ENCODE peak calls at places on chromosomes 7 and 10, in nine cellular contexts. One of them, this sample, is unnamed.

GRCh38 chr10:60733189-60733815 is 45.0 kb upstream of the CDK1 start:
- DNase-seq in esophagus muscularis mucosa: no peak
- DNase-seq in HCT116: peak
- DNase-seq in tibial nerve: no peak
- DNase-seq in ovary: peak
- DNase-seq in heart left ventricle: peak
- DNase-seq in body of pancreas: peak
- DNase-seq in lower leg skin: peak
- DNase-seq in vagina: no peak
- DNase-seq in this sample: peak

GRCh38 chr7:94898340-94898739 is 9.1 kb upstream of the PPP1R9A start:
- DNase-seq in body of pancreas: no peak
- DNase-seq in tibial nerve: no peak
- DNase-seq in HCT116: no peak
- DNase-seq in esophagus muscularis mucosa: no peak
- DNase-seq in vagina: no peak
- DNase-seq in ovary: no peak
- DNase-seq in lower leg skin: no peak
- DNase-seq in heart left ventricle: no peak
- DNase-seq in this sample: no peak

GRCh38 chr7:711967-712600 is 14.4 kb upstream of the DNAAF5 start:
- DNase-seq in esophagus muscularis mucosa: no peak
- DNase-seq in heart left ventricle: no peak
- DNase-seq in vagina: no peak
- DNase-seq in HCT116: no peak
- DNase-seq in body of pancreas: no peak
- DNase-seq in tibial nerve: no peak
- DNase-seq in ovary: no peak
- DNase-seq in lower leg skin: peak
- DNase-seq in this sample: no peak

GRCh38 chr7:35617076-35617475 is 77.9 kb downstream of the HERPUD2 start:
- DNase-seq in esophagus muscularis mucosa: no peak
- DNase-seq in body of pancreas: no peak
- DNase-seq in tibial nerve: no peak
- DNase-seq in ovary: no peak
- DNase-seq in heart left ventricle: no peak
- DNase-seq in HCT116: no peak
- DNase-seq in vagina: no peak
- DNase-seq in lower leg skin: no peak
- DNase-seq in this sample: no peak

GRCh38 chr7:92782236-92782635 is 54.1 kb downstream of the CDK6 start:
- DNase-seq in HCT116: no peak
- DNase-seq in vagina: no peak
- DNase-seq in tibial nerve: no peak
- DNase-seq in body of pancreas: no peak
- DNase-seq in ovary: no peak
- DNase-seq in heart left ventricle: no peak
- DNase-seq in esophagus muscularis mucosa: no peak
- DNase-seq in lower leg skin: no peak
- DNase-seq in this sample: no peak

GRCh38 chr10:88670497-88670896 is 6.3 kb downstream of the LIPF start:
- DNase-seq in vagina: no peak
- DNase-seq in HCT116: no peak
- DNase-seq in ovary: no peak
- DNase-seq in esophagus muscularis mucosa: no peak
- DNase-seq in heart left ventricle: no peak
- DNase-seq in tibial nerve: no peak
- DNase-seq in body of pancreas: no peak
- DNase-seq in lower leg skin: no peak
- DNase-seq in this sample: no peak

GRCh38 chr7:105819559-105819958 is 56.8 kb downstream of the ATXN7L1 start:
- DNase-seq in body of pancreas: no peak
- DNase-seq in vagina: no peak
- DNase-seq in tibial nerve: no peak
- DNase-seq in esophagus muscularis mucosa: no peak
- DNase-seq in lower leg skin: no peak
- DNase-seq in ovary: no peak
- DNase-seq in heart left ventricle: no peak
- DNase-seq in HCT116: no peak
- DNase-seq in this sample: no peak

GRCh38 chr7:131072505-131073091 is 255.1 kb upstream of the MKLN1 start:
- DNase-seq in tibial nerve: no peak
- DNase-seq in vagina: no peak
- DNase-seq in body of pancreas: no peak
- DNase-seq in esophagus muscularis mucosa: no peak
- DNase-seq in lower leg skin: no peak
- DNase-seq in ovary: no peak
- DNase-seq in heart left ventricle: no peak
- DNase-seq in HCT116: no peak
- DNase-seq in this sample: no peak

GRCh38 chr10:133282846-133283390 is 6.2 kb upstream of the ADAM8 start:
- DNase-seq in tibial nerve: no peak
- DNase-seq in heart left ventricle: no peak
- DNase-seq in esophagus muscularis mucosa: no peak
- DNase-seq in body of pancreas: no peak
- DNase-seq in lower leg skin: no peak
- DNase-seq in HCT116: no peak
- DNase-seq in vagina: no peak
- DNase-seq in ovary: no peak
- DNase-seq in this sample: no peak

GRCh38 chr7:150948791-150949251 is 29.3 kb downstream of the KCNH2 start:
- DNase-seq in vagina: no peak
- DNase-seq in esophagus muscularis mucosa: no peak
- DNase-seq in HCT116: no peak
- DNase-seq in tibial nerve: no peak
- DNase-seq in body of pancreas: no peak
- DNase-seq in lower leg skin: peak
- DNase-seq in ovary: no peak
- DNase-seq in heart left ventricle: peak
- DNase-seq in this sample: no peak

DNA sequence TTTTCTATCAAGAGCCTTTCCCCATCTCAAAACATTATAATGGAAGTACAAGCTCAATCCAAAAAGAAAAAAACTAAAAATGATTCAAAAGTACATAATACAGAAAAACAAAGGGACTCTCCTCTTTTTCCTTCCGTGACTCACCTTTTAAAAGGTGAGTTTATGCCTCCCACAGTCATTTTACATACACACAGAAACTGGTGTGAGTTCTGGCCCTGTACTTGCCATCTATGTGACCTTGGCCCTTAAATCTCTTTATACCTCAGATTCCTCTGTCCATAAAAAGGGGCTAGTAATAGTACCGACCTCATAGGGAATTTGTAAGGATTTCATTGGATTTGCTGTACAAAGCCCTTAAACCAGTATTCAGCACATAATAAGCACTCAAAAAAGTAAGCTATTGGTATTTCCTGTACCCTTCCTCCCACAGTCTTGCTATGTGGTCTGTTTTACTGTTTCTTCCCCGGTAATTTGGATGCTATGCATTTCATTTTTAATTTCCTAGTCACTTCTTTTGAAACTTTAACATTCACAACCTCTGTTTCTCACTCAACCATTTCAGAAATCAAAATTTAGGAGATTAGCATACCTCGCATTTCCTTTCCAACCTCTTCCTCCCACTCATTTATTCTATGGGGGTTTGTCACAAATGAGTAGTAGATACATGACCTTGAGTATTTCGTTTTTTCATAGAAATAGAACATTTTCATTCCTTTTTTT is 39.0 kb downstream of the STK17A start:
- DNase-seq in tibial nerve: no peak
- DNase-seq in vagina: no peak
- DNase-seq in ovary: no peak
- DNase-seq in heart left ventricle: no peak
- DNase-seq in esophagus muscularis mucosa: no peak
- DNase-seq in lower leg skin: no peak
- DNase-seq in HCT116: no peak
- DNase-seq in body of pancreas: no peak
- DNase-seq in this sample: no peak
- TF ChIP-seq POLR2A in tibial nerve: no peak
- TF ChIP-seq POLR2A in vagina: no peak
- TF ChIP-seq POLR2A in ovary: no peak
- TF ChIP-seq POLR2A in heart left ventricle: no peak
- TF ChIP-seq POLR2A in esophagus muscularis mucosa: no peak
- TF ChIP-seq POLR2A in lower leg skin: no peak
- TF ChIP-seq POLR2A in HCT116: no peak
- TF ChIP-seq POLR2A in body of pancreas: no peak
- TF ChIP-seq POLR2A in this sample: no peak

DNA sequence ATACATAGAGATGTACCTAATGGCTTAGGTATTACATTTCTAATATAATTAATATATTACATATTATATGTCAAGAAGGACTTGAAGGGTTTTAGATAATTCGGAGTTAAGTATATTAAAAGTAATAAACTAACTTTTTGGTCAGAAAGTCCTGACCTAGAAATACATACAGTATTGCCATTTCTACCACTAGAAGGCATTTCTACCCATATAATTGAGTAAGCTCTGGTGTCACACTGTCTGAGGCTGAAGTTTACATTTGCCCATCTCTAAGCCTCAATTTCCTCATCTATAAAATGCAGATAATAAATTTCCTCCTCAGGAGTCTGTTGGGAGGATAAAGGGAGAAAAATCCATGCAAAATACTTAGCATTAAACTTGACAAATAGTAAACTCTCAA is 7.1 kb downstream of the FKBP14 start:
- DNase-seq in heart left ventricle: no peak
- DNase-seq in vagina: no peak
- DNase-seq in tibial nerve: no peak
- DNase-seq in HCT116: no peak
- DNase-seq in body of pancreas: no peak
- DNase-seq in ovary: no peak
- DNase-seq in esophagus muscularis mucosa: no peak
- DNase-seq in lower leg skin: no peak
- DNase-seq in this sample: no peak
- TF ChIP-seq CTCF in heart left ventricle: no peak
- TF ChIP-seq CTCF in vagina: no peak
- TF ChIP-seq CTCF in tibial nerve: no peak
- TF ChIP-seq CTCF in HCT116: no peak
- TF ChIP-seq CTCF in body of pancreas: no peak
- TF ChIP-seq CTCF in ovary: no peak
- TF ChIP-seq CTCF in esophagus muscularis mucosa: no peak
- TF ChIP-seq CTCF in lower leg skin: no peak
- TF ChIP-seq CTCF in this sample: no peak

DNA sequence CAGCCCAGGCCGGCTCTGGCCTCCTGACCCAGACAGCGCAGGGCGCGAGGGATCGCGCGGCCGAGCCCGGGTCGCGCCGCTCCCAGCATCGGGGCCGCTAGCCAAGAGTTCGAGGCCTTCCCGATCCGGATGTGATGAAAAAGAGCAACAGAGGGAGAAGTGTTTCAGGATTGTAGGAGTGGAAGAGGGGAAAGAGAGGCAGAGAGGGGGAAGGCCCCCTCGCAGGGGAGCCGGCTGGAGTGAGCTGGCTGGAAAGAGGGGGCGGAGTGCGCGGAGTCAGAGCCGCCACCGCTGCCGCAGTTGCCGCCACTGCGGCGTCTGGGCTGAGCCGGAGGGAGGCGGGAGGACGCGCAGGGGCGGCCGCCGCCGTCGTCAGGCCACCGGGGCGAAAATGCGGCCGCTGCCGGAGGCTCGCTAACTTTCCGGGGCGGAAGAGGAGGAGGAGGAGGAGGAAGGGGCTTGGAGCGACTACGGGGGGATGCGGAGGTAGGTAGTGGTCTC is 307 bp downstream of the MDFIC start:
- DNase-seq in tibial nerve: peak
- DNase-seq in lower leg skin: peak
- DNase-seq in ovary: peak
- DNase-seq in esophagus muscularis mucosa: no peak
- DNase-seq in body of pancreas: peak
- DNase-seq in HCT116: no peak
- DNase-seq in heart left ventricle: peak
- DNase-seq in vagina: no peak
- DNase-seq in this sample: no peak
- TF ChIP-seq POLR2A in tibial nerve: no peak
- TF ChIP-seq POLR2A in lower leg skin: no peak
- TF ChIP-seq POLR2A in ovary: peak
- TF ChIP-seq POLR2A in esophagus muscularis mucosa: no peak
- TF ChIP-seq POLR2A in body of pancreas: peak
- TF ChIP-seq POLR2A in HCT116: peak
- TF ChIP-seq POLR2A in heart left ventricle: no peak
- TF ChIP-seq POLR2A in vagina: no peak
- TF ChIP-seq POLR2A in this sample: no peak

GRCh38 chr10:97500297-97500575 is 1.5 kb downstream of the UBTD1 start:
- DNase-seq in lower leg skin: no peak
- DNase-seq in tibial nerve: no peak
- DNase-seq in vagina: no peak
- DNase-seq in body of pancreas: no peak
- DNase-seq in ovary: no peak
- DNase-seq in heart left ventricle: no peak
- DNase-seq in esophagus muscularis mucosa: no peak
- DNase-seq in HCT116: no peak
- DNase-seq in this sample: no peak

GRCh38 chr10:97498076-97498840 is at the start of gene MMS19:
- DNase-seq in esophagus muscularis mucosa: peak
- DNase-seq in heart left ventricle: peak
- DNase-seq in vagina: peak
- DNase-seq in HCT116: peak
- DNase-seq in tibial nerve: peak
- DNase-seq in body of pancreas: peak
- DNase-seq in lower leg skin: peak
- DNase-seq in ovary: peak
- DNase-seq in this sample: peak

GRCh38 chr10:97497572-97498075 is 598 bp downstream of the MMS19 start:
- DNase-seq in esophagus muscularis mucosa: peak
- DNase-seq in HCT116: peak
- DNase-seq in tibial nerve: peak
- DNase-seq in body of pancreas: peak
- DNase-seq in heart left ventricle: peak
- DNase-seq in lower leg skin: peak
- DNase-seq in ovary: peak
- DNase-seq in vagina: no peak
- DNase-seq in this sample: peak

GRCh38 chr10:97499561-97500296 is 1.0 kb downstream of the UBTD1 start:
- DNase-seq in vagina: no peak
- DNase-seq in esophagus muscularis mucosa: peak
- DNase-seq in HCT116: no peak
- DNase-seq in lower leg skin: peak
- DNase-seq in heart left ventricle: peak
- DNase-seq in tibial nerve: peak
- DNase-seq in body of pancreas: peak
- DNase-seq in ovary: peak
- DNase-seq in this sample: peak

DNA sequence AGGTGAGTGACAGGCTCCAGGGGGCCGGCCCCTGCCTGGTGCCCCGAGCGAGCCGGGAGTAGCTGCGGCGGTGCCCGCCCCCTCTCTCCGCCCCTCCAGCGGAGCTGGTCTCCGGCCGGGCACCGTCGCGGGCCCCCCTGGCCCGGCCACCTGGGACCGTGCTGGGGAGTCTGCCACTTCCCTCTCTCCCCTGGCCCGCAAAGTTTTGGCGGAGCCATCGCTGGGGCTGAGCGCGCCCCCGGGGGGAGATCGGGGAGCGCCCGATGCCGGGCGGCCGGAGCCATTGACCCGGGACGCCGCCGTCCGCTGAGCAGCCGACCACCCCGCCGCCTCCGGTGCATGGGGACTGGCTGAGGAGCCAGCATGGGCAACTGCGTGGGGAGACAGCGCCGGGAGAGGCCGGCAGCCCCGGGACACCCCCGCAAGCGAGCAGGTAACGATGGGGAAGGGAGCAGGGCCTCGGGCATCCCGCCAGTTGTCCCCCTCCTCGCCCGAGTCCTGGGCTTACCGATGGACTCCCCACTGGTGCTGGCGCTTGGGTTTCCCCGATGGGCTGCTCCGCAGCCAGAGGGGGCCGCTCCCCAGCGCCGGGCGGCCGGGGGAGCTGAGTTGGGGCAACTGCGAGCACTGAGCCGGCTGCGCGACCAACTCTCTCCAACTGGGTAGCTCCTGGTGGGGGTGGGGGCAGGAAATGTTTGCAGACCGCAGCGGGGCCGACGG is at the start of gene UBTD1:
- DNase-seq in vagina: no peak
- DNase-seq in HCT116: no peak
- DNase-seq in heart left ventricle: peak
- DNase-seq in lower leg skin: peak
- DNase-seq in ovary: peak
- DNase-seq in esophagus muscularis mucosa: no peak
- DNase-seq in body of pancreas: peak
- DNase-seq in tibial nerve: peak
- DNase-seq in this sample: peak
- TF ChIP-seq CTCF in vagina: no peak
- TF ChIP-seq CTCF in HCT116: no peak
- TF ChIP-seq CTCF in heart left ventricle: no peak
- TF ChIP-seq CTCF in lower leg skin: no peak
- TF ChIP-seq CTCF in ovary: no peak
- TF ChIP-seq CTCF in esophagus muscularis mucosa: no peak
- TF ChIP-seq CTCF in body of pancreas: no peak
- TF ChIP-seq CTCF in tibial nerve: no peak
- TF ChIP-seq CTCF in this sample: no peak

This sample was measured in breast epithelium.